ENCODE peak calls at places on chromosome 11, in ten cellular contexts. One of them, this sample, is unnamed.

GRCh38 chr11:84498016-84498415 is 1129.1 kb downstream of the DLG2 start:
- DNase-seq in Peyer's patch: no peak
- DNase-seq in GM23338: no peak
- DNase-seq in MM.1S: no peak
- DNase-seq in CD8-positive, alpha-beta T cell: no peak
- DNase-seq in ovary: no peak
- DNase-seq in CD4-positive, alpha-beta memory T cell: no peak
- DNase-seq in left ventricle myocardium inferior: no peak
- DNase-seq in H9: no peak
- DNase-seq in PC-3: no peak
- DNase-seq in this sample: no peak

GRCh38 chr11:45208135-45208534 is 61.7 kb downstream of the PRDM11 start:
- DNase-seq in Peyer's patch: no peak
- DNase-seq in GM23338: peak
- DNase-seq in MM.1S: no peak
- DNase-seq in CD8-positive, alpha-beta T cell: no peak
- DNase-seq in ovary: no peak
- DNase-seq in CD4-positive, alpha-beta memory T cell: no peak
- DNase-seq in left ventricle myocardium inferior: no peak
- DNase-seq in H9: no peak
- DNase-seq in PC-3: no peak
- DNase-seq in this sample: no peak

GRCh38 chr11:114301927-114302326 is 5.7 kb downstream of the NNMT start:
- DNase-seq in Peyer's patch: no peak
- DNase-seq in GM23338: no peak
- DNase-seq in MM.1S: no peak
- DNase-seq in CD8-positive, alpha-beta T cell: no peak
- DNase-seq in ovary: no peak
- DNase-seq in CD4-positive, alpha-beta memory T cell: no peak
- DNase-seq in left ventricle myocardium inferior: no peak
- DNase-seq in H9: no peak
- DNase-seq in PC-3: no peak
- DNase-seq in this sample: no peak

GRCh38 chr11:110022548-110022947 is 70.6 kb upstream of the ZC3H12C start:
- DNase-seq in Peyer's patch: no peak
- DNase-seq in GM23338: no peak
- DNase-seq in MM.1S: no peak
- DNase-seq in CD8-positive, alpha-beta T cell: no peak
- DNase-seq in ovary: no peak
- DNase-seq in CD4-positive, alpha-beta memory T cell: no peak
- DNase-seq in left ventricle myocardium inferior: no peak
- DNase-seq in H9: no peak
- DNase-seq in PC-3: no peak
- DNase-seq in this sample: no peak

GRCh38 chr11:102254047-102254446 is 63.2 kb upstream of the BIRC3 start:
- DNase-seq in Peyer's patch: no peak
- DNase-seq in GM23338: peak
- DNase-seq in MM.1S: no peak
- DNase-seq in CD8-positive, alpha-beta T cell: no peak
- DNase-seq in ovary: no peak
- DNase-seq in CD4-positive, alpha-beta memory T cell: no peak
- DNase-seq in left ventricle myocardium inferior: no peak
- DNase-seq in H9: peak
- DNase-seq in PC-3: peak
- DNase-seq in this sample: no peak

GRCh38 chr11:12377824-12378593 is 638 bp downstream of the PARVA start:
- DNase-seq in Peyer's patch: no peak
- DNase-seq in GM23338: peak
- DNase-seq in MM.1S: no peak
- DNase-seq in CD8-positive, alpha-beta T cell: no peak
- DNase-seq in ovary: peak
- DNase-seq in CD4-positive, alpha-beta memory T cell: no peak
- DNase-seq in left ventricle myocardium inferior: peak
- DNase-seq in H9: peak
- DNase-seq in PC-3: peak
- DNase-seq in this sample: peak

GRCh38 chr11:68002575-68002942 is 1.3 kb downstream of the UNC93B1 start:
- DNase-seq in Peyer's patch: peak
- DNase-seq in GM23338: no peak
- DNase-seq in MM.1S: peak
- DNase-seq in CD8-positive, alpha-beta T cell: no peak
- DNase-seq in ovary: no peak
- DNase-seq in CD4-positive, alpha-beta memory T cell: no peak
- DNase-seq in left ventricle myocardium inferior: no peak
- DNase-seq in H9: no peak
- DNase-seq in PC-3: no peak
- DNase-seq in this sample: peak

GRCh38 chr11:69272961-69273461 is 20.9 kb upstream of the MYEOV start:
- DNase-seq in Peyer's patch: no peak
- DNase-seq in GM23338: no peak
- DNase-seq in MM.1S: no peak
- DNase-seq in CD8-positive, alpha-beta T cell: no peak
- DNase-seq in ovary: no peak
- DNase-seq in CD4-positive, alpha-beta memory T cell: no peak
- DNase-seq in left ventricle myocardium inferior: no peak
- DNase-seq in H9: no peak
- DNase-seq in PC-3: no peak
- DNase-seq in this sample: no peak

GRCh38 chr11:4019891-4020290 is 74.7 kb upstream of the RRM1 start:
- DNase-seq in Peyer's patch: no peak
- DNase-seq in GM23338: no peak
- DNase-seq in MM.1S: no peak
- DNase-seq in CD8-positive, alpha-beta T cell: no peak
- DNase-seq in ovary: no peak
- DNase-seq in CD4-positive, alpha-beta memory T cell: no peak
- DNase-seq in left ventricle myocardium inferior: no peak
- DNase-seq in H9: no peak
- DNase-seq in PC-3: no peak
- DNase-seq in this sample: no peak

GRCh38 chr11:116928845-116929244 is 91.4 kb upstream of the APOA1 start:
- DNase-seq in Peyer's patch: no peak
- DNase-seq in GM23338: no peak
- DNase-seq in MM.1S: no peak
- DNase-seq in CD8-positive, alpha-beta T cell: no peak
- DNase-seq in ovary: no peak
- DNase-seq in CD4-positive, alpha-beta memory T cell: peak
- DNase-seq in left ventricle myocardium inferior: no peak
- DNase-seq in H9: no peak
- DNase-seq in PC-3: no peak
- DNase-seq in this sample: no peak

GRCh38 chr11:116930177-116930576 is 92.8 kb upstream of the APOA1 start:
- DNase-seq in Peyer's patch: peak
- DNase-seq in GM23338: peak
- DNase-seq in MM.1S: peak
- DNase-seq in CD8-positive, alpha-beta T cell: peak
- DNase-seq in ovary: no peak
- DNase-seq in CD4-positive, alpha-beta memory T cell: peak
- DNase-seq in left ventricle myocardium inferior: no peak
- DNase-seq in H9: no peak
- DNase-seq in PC-3: no peak
- DNase-seq in this sample: no peak

GRCh38 chr11:116928102-116928777 is 90.8 kb upstream of the APOA1 start:
- DNase-seq in Peyer's patch: peak
- DNase-seq in GM23338: no peak
- DNase-seq in MM.1S: peak
- DNase-seq in CD8-positive, alpha-beta T cell: no peak
- DNase-seq in ovary: no peak
- DNase-seq in CD4-positive, alpha-beta memory T cell: peak
- DNase-seq in left ventricle myocardium inferior: no peak
- DNase-seq in H9: no peak
- DNase-seq in PC-3: no peak
- DNase-seq in this sample: no peak

GRCh38 chr11:116930586-116930985 is 93.2 kb upstream of the APOA1 start:
- DNase-seq in Peyer's patch: peak
- DNase-seq in GM23338: no peak
- DNase-seq in MM.1S: peak
- DNase-seq in CD8-positive, alpha-beta T cell: no peak
- DNase-seq in ovary: no peak
- DNase-seq in CD4-positive, alpha-beta memory T cell: no peak
- DNase-seq in left ventricle myocardium inferior: no peak
- DNase-seq in H9: no peak
- DNase-seq in PC-3: no peak
- DNase-seq in this sample: no peak

DNA sequence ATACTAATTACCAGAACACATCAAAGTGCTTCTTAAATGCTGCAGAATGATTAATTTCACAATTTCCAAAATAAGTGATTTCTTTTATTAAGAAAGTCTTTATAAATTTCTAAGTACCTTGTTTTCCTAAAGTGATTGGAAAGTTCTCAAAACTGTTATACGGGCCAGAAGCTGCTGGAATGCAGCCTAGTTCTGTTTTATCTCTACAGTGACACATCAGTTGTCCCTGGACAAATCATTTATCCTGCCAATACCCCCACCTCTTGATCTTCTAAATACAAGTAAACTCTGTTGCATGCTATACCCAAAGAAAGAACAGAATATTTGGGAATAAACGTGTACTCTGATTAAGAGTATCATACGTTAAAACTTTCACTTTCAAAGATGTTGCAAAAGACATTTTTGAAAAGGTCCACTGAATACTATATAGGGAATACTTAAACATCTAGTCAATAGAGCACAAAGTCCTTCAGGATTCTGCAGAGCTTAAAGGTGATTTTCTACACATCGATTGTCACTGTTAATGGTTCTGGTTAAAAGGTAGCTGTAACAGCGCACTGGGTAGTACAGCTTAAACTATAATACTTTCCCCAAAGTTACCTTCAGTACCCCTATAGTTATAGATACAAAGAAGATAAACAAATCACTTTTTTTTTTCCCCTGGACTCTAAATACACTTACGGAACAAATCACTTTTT is 92.1 kb upstream of the APOA1 start:
- DNase-seq in Peyer's patch: no peak
- DNase-seq in GM23338: no peak
- DNase-seq in MM.1S: no peak
- DNase-seq in CD8-positive, alpha-beta T cell: no peak
- DNase-seq in ovary: no peak
- DNase-seq in CD4-positive, alpha-beta memory T cell: no peak
- DNase-seq in left ventricle myocardium inferior: no peak
- DNase-seq in H9: no peak
- DNase-seq in PC-3: no peak
- DNase-seq in this sample: no peak
- H3K27ac ChIP-seq in Peyer's patch: peak
- H3K27ac ChIP-seq in GM23338: no peak
- H3K27ac ChIP-seq in MM.1S: peak
- H3K27ac ChIP-seq in CD8-positive, alpha-beta T cell: peak
- H3K27ac ChIP-seq in ovary: no peak
- H3K27ac ChIP-seq in CD4-positive, alpha-beta memory T cell: peak
- H3K27ac ChIP-seq in left ventricle myocardium inferior: peak
- H3K27ac ChIP-seq in H9: no peak
- H3K27ac ChIP-seq in PC-3: no peak
- H3K27ac ChIP-seq in this sample: no peak

DNA sequence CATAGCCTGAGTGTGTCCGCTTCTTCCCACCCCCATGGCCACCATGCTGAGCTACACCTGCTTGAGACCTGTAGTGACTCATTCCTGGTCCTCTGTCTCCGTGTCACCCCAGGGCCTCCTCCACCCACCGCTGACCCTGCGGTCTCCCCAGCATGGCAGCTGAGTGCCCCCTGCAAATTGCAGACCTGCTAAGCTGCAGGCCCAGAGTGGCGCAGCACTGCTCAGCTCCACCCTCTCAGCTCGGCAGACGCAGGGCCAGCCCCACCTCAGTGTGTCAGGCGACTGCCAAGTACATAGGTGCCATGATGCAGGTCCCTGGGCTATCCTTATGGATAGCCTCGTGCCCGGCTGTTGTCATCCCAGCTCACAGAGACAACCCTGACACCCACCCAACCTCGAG is 13.1 kb downstream of the MS4A15 start:
- DNase-seq in Peyer's patch: no peak
- DNase-seq in GM23338: no peak
- DNase-seq in MM.1S: no peak
- DNase-seq in CD8-positive, alpha-beta T cell: no peak
- DNase-seq in ovary: no peak
- DNase-seq in CD4-positive, alpha-beta memory T cell: no peak
- DNase-seq in left ventricle myocardium inferior: no peak
- DNase-seq in H9: no peak
- DNase-seq in PC-3: no peak
- DNase-seq in this sample: no peak
- H3K27ac ChIP-seq in Peyer's patch: no peak
- H3K27ac ChIP-seq in GM23338: no peak
- H3K27ac ChIP-seq in MM.1S: no peak
- H3K27ac ChIP-seq in CD8-positive, alpha-beta T cell: no peak
- H3K27ac ChIP-seq in ovary: no peak
- H3K27ac ChIP-seq in CD4-positive, alpha-beta memory T cell: no peak
- H3K27ac ChIP-seq in left ventricle myocardium inferior: no peak
- H3K27ac ChIP-seq in H9: no peak
- H3K27ac ChIP-seq in PC-3: no peak
- H3K27ac ChIP-seq in this sample: no peak

GRCh38 chr11:134357545-134357839 is 25.7 kb downstream of the GLB1L2 start:
- DNase-seq in Peyer's patch: no peak
- DNase-seq in GM23338: no peak
- DNase-seq in MM.1S: no peak
- DNase-seq in CD8-positive, alpha-beta T cell: no peak
- DNase-seq in ovary: no peak
- DNase-seq in CD4-positive, alpha-beta memory T cell: no peak
- DNase-seq in left ventricle myocardium inferior: no peak
- DNase-seq in H9: no peak
- DNase-seq in PC-3: no peak
- DNase-seq in this sample: no peak

GRCh38 chr11:134358165-134358852 is 26.5 kb downstream of the GLB1L2 start:
- DNase-seq in Peyer's patch: no peak
- DNase-seq in GM23338: no peak
- DNase-seq in MM.1S: no peak
- DNase-seq in CD8-positive, alpha-beta T cell: no peak
- DNase-seq in ovary: no peak
- DNase-seq in CD4-positive, alpha-beta memory T cell: no peak
- DNase-seq in left ventricle myocardium inferior: no peak
- DNase-seq in H9: no peak
- DNase-seq in PC-3: no peak
- DNase-seq in this sample: no peak

GRCh38 chr11:134359646-134360045 is 27.9 kb downstream of the GLB1L2 start:
- DNase-seq in Peyer's patch: no peak
- DNase-seq in GM23338: no peak
- DNase-seq in MM.1S: no peak
- DNase-seq in CD8-positive, alpha-beta T cell: no peak
- DNase-seq in ovary: no peak
- DNase-seq in CD4-positive, alpha-beta memory T cell: no peak
- DNase-seq in left ventricle myocardium inferior: no peak
- DNase-seq in H9: no peak
- DNase-seq in PC-3: no peak
- DNase-seq in this sample: no peak

GRCh38 chr11:134360050-134360835 is 28.5 kb downstream of the GLB1L2 start:
- DNase-seq in Peyer's patch: peak
- DNase-seq in GM23338: peak
- DNase-seq in MM.1S: peak
- DNase-seq in CD8-positive, alpha-beta T cell: peak
- DNase-seq in ovary: peak
- DNase-seq in CD4-positive, alpha-beta memory T cell: peak
- DNase-seq in left ventricle myocardium inferior: peak
- DNase-seq in H9: peak
- DNase-seq in PC-3: peak
- DNase-seq in this sample: no peak

GRCh38 chr11:134358853-134359490 is 27.2 kb downstream of the GLB1L2 start:
- DNase-seq in Peyer's patch: no peak
- DNase-seq in GM23338: no peak
- DNase-seq in MM.1S: no peak
- DNase-seq in CD8-positive, alpha-beta T cell: no peak
- DNase-seq in ovary: no peak
- DNase-seq in CD4-positive, alpha-beta memory T cell: no peak
- DNase-seq in left ventricle myocardium inferior: no peak
- DNase-seq in H9: no peak
- DNase-seq in PC-3: no peak
- DNase-seq in this sample: no peak
- H3K27ac ChIP-seq in Peyer's patch: no peak
- H3K27ac ChIP-seq in GM23338: no peak
- H3K27ac ChIP-seq in MM.1S: no peak
- H3K27ac ChIP-seq in CD8-positive, alpha-beta T cell: no peak
- H3K27ac ChIP-seq in ovary: no peak
- H3K27ac ChIP-seq in CD4-positive, alpha-beta memory T cell: no peak
- H3K27ac ChIP-seq in left ventricle myocardium inferior: no peak
- H3K27ac ChIP-seq in H9: no peak
- H3K27ac ChIP-seq in PC-3: no peak
- H3K27ac ChIP-seq in this sample: no peak

GRCh38 chr11:11148598-11148997 is 204.5 kb downstream of the CSNK2A3 start:
- DNase-seq in Peyer's patch: no peak
- DNase-seq in GM23338: no peak
- DNase-seq in MM.1S: no peak
- DNase-seq in CD8-positive, alpha-beta T cell: no peak
- DNase-seq in ovary: no peak
- DNase-seq in CD4-positive, alpha-beta memory T cell: no peak
- DNase-seq in left ventricle myocardium inferior: no peak
- DNase-seq in H9: no peak
- DNase-seq in PC-3: no peak
- DNase-seq in this sample: no peak
- H3K27ac ChIP-seq in Peyer's patch: no peak
- H3K27ac ChIP-seq in GM23338: peak
- H3K27ac ChIP-seq in MM.1S: no peak
- H3K27ac ChIP-seq in CD8-positive, alpha-beta T cell: no peak
- H3K27ac ChIP-seq in ovary: no peak
- H3K27ac ChIP-seq in CD4-positive, alpha-beta memory T cell: no peak
- H3K27ac ChIP-seq in left ventricle myocardium inferior: peak
- H3K27ac ChIP-seq in H9: no peak
- H3K27ac ChIP-seq in PC-3: no peak
- H3K27ac ChIP-seq in this sample: peak